ENCODE peak calls at places on chromosomes 7 and 10, in six cellular contexts. One of them, this sample, is unnamed.

GRCh38 chr7:23680417-23681405 is 712 bp downstream of the FAM221A start:
- DNase-seq in CD8-positive, alpha-beta T cell: peak
- DNase-seq in cardiac muscle cell: peak
- DNase-seq in fibroblast of lung: peak
- DNase-seq in mammary epithelial cell: peak
- DNase-seq in lower leg skin: peak
- DNase-seq in this sample: no peak

GRCh38 chr7:20466425-20467125 is 135.9 kb downstream of the ITGB8 start:
- DNase-seq in CD8-positive, alpha-beta T cell: no peak
- DNase-seq in cardiac muscle cell: no peak
- DNase-seq in fibroblast of lung: no peak
- DNase-seq in mammary epithelial cell: no peak
- DNase-seq in lower leg skin: no peak
- DNase-seq in this sample: no peak

GRCh38 chr10:133307776-133308430 is 769 bp downstream of the TUBGCP2 start:
- DNase-seq in CD8-positive, alpha-beta T cell: peak
- DNase-seq in cardiac muscle cell: peak
- DNase-seq in fibroblast of lung: peak
- DNase-seq in mammary epithelial cell: peak
- DNase-seq in lower leg skin: peak
- DNase-seq in this sample: no peak

GRCh38 chr10:69955897-69956832 is 96.5 kb upstream of the MACROH2A2 start:
- DNase-seq in CD8-positive, alpha-beta T cell: no peak
- DNase-seq in cardiac muscle cell: no peak
- DNase-seq in fibroblast of lung: no peak
- DNase-seq in mammary epithelial cell: peak
- DNase-seq in lower leg skin: peak
- DNase-seq in this sample: no peak

GRCh38 chr10:133325392-133325760 is 11.3 kb downstream of the CALY start:
- DNase-seq in CD8-positive, alpha-beta T cell: peak
- DNase-seq in cardiac muscle cell: peak
- DNase-seq in fibroblast of lung: no peak
- DNase-seq in mammary epithelial cell: no peak
- DNase-seq in lower leg skin: no peak
- DNase-seq in this sample: no peak

GRCh38 chr7:50812109-50812508 is 29.4 kb upstream of the GRB10 start:
- DNase-seq in CD8-positive, alpha-beta T cell: no peak
- DNase-seq in cardiac muscle cell: no peak
- DNase-seq in fibroblast of lung: no peak
- DNase-seq in mammary epithelial cell: no peak
- DNase-seq in lower leg skin: no peak
- DNase-seq in this sample: no peak

GRCh38 chr10:120392671-120393079 is 64.4 kb upstream of the PLPP4 start:
- DNase-seq in CD8-positive, alpha-beta T cell: no peak
- DNase-seq in cardiac muscle cell: no peak
- DNase-seq in fibroblast of lung: no peak
- DNase-seq in mammary epithelial cell: no peak
- DNase-seq in lower leg skin: no peak
- DNase-seq in this sample: no peak

GRCh38 chr10:7340179-7340874 is 70.5 kb downstream of the SFMBT2 start:
- DNase-seq in CD8-positive, alpha-beta T cell: no peak
- DNase-seq in cardiac muscle cell: no peak
- DNase-seq in fibroblast of lung: peak
- DNase-seq in mammary epithelial cell: no peak
- DNase-seq in lower leg skin: no peak
- DNase-seq in this sample: no peak

GRCh38 chr10:48511855-48512191 is 93.0 kb downstream of the ARHGAP22 start:
- DNase-seq in CD8-positive, alpha-beta T cell: no peak
- DNase-seq in cardiac muscle cell: no peak
- DNase-seq in fibroblast of lung: no peak
- DNase-seq in mammary epithelial cell: no peak
- DNase-seq in lower leg skin: no peak
- DNase-seq in this sample: no peak

GRCh38 chr10:98168766-98169165 is 34.3 kb downstream of the R3HCC1L start:
- DNase-seq in CD8-positive, alpha-beta T cell: no peak
- DNase-seq in cardiac muscle cell: no peak
- DNase-seq in fibroblast of lung: no peak
- DNase-seq in mammary epithelial cell: no peak
- DNase-seq in lower leg skin: no peak
- DNase-seq in this sample: no peak

GRCh38 chr7:36752026-36752735 is 27.9 kb upstream of the AOAH start:
- DNase-seq in CD8-positive, alpha-beta T cell: no peak
- DNase-seq in cardiac muscle cell: no peak
- DNase-seq in fibroblast of lung: no peak
- DNase-seq in mammary epithelial cell: no peak
- DNase-seq in lower leg skin: no peak
- DNase-seq in this sample: no peak

GRCh38 chr10:110358869-110359629 is 54.3 kb upstream of the SMNDC1 start:
- DNase-seq in CD8-positive, alpha-beta T cell: no peak
- DNase-seq in cardiac muscle cell: peak
- DNase-seq in fibroblast of lung: peak
- DNase-seq in mammary epithelial cell: peak
- DNase-seq in lower leg skin: no peak
- DNase-seq in this sample: no peak

GRCh38 chr7:41437257-41438196 is 265.4 kb downstream of the INHBA start:
- DNase-seq in CD8-positive, alpha-beta T cell: no peak
- DNase-seq in cardiac muscle cell: no peak
- DNase-seq in fibroblast of lung: peak
- DNase-seq in mammary epithelial cell: peak
- DNase-seq in lower leg skin: no peak
- DNase-seq in this sample: no peak

GRCh38 chr7:128939861-128940410 is 2.2 kb downstream of the IRF5 start:
- DNase-seq in CD8-positive, alpha-beta T cell: no peak
- DNase-seq in cardiac muscle cell: no peak
- DNase-seq in fibroblast of lung: no peak
- DNase-seq in mammary epithelial cell: no peak
- DNase-seq in lower leg skin: peak
- DNase-seq in this sample: no peak

GRCh38 chr7:11607676-11608075 is 224.3 kb downstream of the THSD7A start:
- DNase-seq in CD8-positive, alpha-beta T cell: no peak
- DNase-seq in cardiac muscle cell: no peak
- DNase-seq in fibroblast of lung: no peak
- DNase-seq in mammary epithelial cell: no peak
- DNase-seq in lower leg skin: no peak
- DNase-seq in this sample: no peak

GRCh38 chr7:71290382-71290781 is 158.4 kb downstream of the GALNT17 start:
- DNase-seq in CD8-positive, alpha-beta T cell: no peak
- DNase-seq in cardiac muscle cell: peak
- DNase-seq in fibroblast of lung: no peak
- DNase-seq in mammary epithelial cell: no peak
- DNase-seq in lower leg skin: no peak
- DNase-seq in this sample: no peak

GRCh38 chr7:151873402-151873965 is 3.4 kb downstream of the PRKAG2 start:
- DNase-seq in CD8-positive, alpha-beta T cell: no peak
- DNase-seq in cardiac muscle cell: no peak
- DNase-seq in fibroblast of lung: no peak
- DNase-seq in mammary epithelial cell: no peak
- DNase-seq in lower leg skin: no peak
- DNase-seq in this sample: no peak

GRCh38 chr7:133755922-133756321 is 371.2 kb upstream of the LRGUK start:
- DNase-seq in CD8-positive, alpha-beta T cell: no peak
- DNase-seq in cardiac muscle cell: no peak
- DNase-seq in fibroblast of lung: no peak
- DNase-seq in mammary epithelial cell: no peak
- DNase-seq in lower leg skin: no peak
- DNase-seq in this sample: no peak

DNA sequence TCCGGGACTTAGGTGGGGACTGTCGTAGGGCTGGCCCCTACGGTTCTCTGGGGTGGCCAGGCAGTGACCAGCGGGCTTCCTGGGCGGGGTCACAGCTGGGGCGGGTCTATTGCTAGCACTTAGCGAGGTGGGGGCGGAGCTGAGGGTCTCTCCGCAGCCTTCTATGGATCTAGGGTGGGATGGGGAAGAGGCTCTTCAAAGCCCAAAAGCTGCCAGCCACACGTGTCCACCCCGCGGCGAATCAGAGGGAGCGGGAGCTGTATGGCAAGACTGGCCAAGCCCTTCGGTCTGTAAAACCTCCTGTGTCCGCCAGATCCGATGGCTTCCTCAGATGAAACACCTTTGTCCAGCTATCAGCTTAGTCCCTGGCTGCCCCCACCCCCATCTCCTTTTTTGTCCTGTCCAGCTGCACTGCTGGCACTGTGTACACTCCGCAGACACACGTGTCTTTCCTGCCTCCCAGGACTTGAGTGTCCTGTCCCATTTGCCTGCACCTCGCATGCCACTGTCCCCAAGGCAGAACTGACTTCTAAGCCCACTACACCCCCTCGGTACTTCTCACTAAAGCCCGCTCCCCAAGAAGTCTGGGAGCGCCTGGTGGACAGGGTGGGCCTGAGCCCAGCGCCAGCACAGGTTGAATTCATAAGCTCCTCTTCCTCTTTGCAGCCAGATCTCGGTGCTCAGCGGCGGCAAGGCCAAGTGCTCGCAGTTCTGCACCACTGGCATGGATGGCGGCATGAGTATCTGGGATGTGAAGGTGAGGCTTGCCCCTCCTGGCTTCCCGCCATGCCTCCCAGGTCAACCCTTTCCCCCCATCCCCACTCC is 14.8 kb downstream of the PDAP1 start:
- DNase-seq in CD8-positive, alpha-beta T cell: no peak
- DNase-seq in cardiac muscle cell: peak
- DNase-seq in fibroblast of lung: no peak
- DNase-seq in mammary epithelial cell: no peak
- DNase-seq in lower leg skin: peak
- DNase-seq in this sample: no peak
- H3K4me3 ChIP-seq in CD8-positive, alpha-beta T cell: peak
- H3K4me3 ChIP-seq in cardiac muscle cell: peak
- H3K4me3 ChIP-seq in fibroblast of lung: peak
- H3K4me3 ChIP-seq in mammary epithelial cell: peak
- H3K4me3 ChIP-seq in lower leg skin: peak
- H3K4me3 ChIP-seq in this sample: peak

DNA sequence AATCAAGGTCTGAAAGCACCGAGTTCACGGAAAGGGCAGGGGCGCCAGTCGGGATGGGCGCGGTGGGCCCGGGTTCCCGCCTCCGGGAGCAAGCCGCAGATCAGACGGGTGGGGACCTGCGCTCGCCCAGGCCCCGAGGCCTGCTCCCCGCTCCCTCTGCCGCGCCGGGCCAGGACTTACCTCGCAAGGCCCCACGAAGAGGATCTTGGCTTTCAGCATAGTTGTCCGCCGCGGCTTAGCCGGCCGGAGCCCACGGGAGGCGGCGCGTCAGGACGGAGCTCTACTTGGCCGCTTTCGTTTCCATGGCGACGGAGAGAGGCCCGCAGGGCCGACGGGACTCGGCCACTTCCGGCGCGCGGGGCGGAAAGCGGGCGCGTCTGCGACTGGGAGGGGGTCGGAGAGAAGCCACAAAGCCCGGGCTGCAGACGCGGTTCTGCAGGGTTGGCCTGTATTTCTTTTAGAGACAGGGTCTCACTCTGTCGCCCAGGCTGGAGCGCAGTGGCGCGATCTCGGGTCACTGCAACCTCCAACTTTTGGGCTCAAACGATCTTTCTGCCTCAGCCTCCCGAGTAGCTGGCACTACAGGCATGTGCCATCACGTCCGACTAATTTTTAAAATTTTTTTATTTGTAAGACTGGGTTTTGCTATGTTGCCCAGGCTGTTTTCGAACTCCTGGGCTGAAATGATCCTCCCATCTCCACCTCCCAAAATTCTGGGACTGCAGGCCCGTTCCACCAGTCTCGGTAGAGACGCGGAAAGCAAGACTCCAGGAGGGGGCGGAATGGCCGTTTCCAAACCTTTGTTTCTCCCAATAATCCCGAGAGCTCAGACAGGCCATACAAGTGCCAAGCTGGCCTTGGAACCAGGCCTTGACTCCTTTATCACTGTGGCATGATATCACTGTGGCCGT is at the start of gene IFT22:
- DNase-seq in CD8-positive, alpha-beta T cell: peak
- DNase-seq in cardiac muscle cell: peak
- DNase-seq in fibroblast of lung: peak
- DNase-seq in mammary epithelial cell: peak
- DNase-seq in lower leg skin: peak
- DNase-seq in this sample: peak
- TF ChIP-seq CTCF in CD8-positive, alpha-beta T cell: no peak
- TF ChIP-seq CTCF in cardiac muscle cell: peak
- TF ChIP-seq CTCF in fibroblast of lung: peak
- TF ChIP-seq CTCF in mammary epithelial cell: peak
- TF ChIP-seq CTCF in lower leg skin: no peak
- TF ChIP-seq CTCF in this sample: peak

GRCh38 chr10:24952701-24953349 is 419 bp upstream of the PRTFDC1 start:
- DNase-seq in CD8-positive, alpha-beta T cell: peak
- DNase-seq in cardiac muscle cell: peak
- DNase-seq in fibroblast of lung: peak
- DNase-seq in mammary epithelial cell: no peak
- DNase-seq in lower leg skin: peak
- DNase-seq in this sample: no peak

GRCh38 chr10:24952146-24952700 is at the start of gene PRTFDC1:
- DNase-seq in CD8-positive, alpha-beta T cell: peak
- DNase-seq in cardiac muscle cell: no peak
- DNase-seq in fibroblast of lung: peak
- DNase-seq in mammary epithelial cell: no peak
- DNase-seq in lower leg skin: peak
- DNase-seq in this sample: no peak

GRCh38 chr10:24950439-24950838 is 2.0 kb downstream of the PRTFDC1 start:
- DNase-seq in CD8-positive, alpha-beta T cell: no peak
- DNase-seq in cardiac muscle cell: no peak
- DNase-seq in fibroblast of lung: no peak
- DNase-seq in mammary epithelial cell: no peak
- DNase-seq in lower leg skin: no peak
- DNase-seq in this sample: no peak

GRCh38 chr10:24949616-24950015 is 2.8 kb downstream of the PRTFDC1 start:
- DNase-seq in CD8-positive, alpha-beta T cell: no peak
- DNase-seq in cardiac muscle cell: no peak
- DNase-seq in fibroblast of lung: no peak
- DNase-seq in mammary epithelial cell: no peak
- DNase-seq in lower leg skin: no peak
- DNase-seq in this sample: no peak

GRCh38 chr10:24951201-24952145 is 933 bp downstream of the PRTFDC1 start:
- DNase-seq in CD8-positive, alpha-beta T cell: peak
- DNase-seq in cardiac muscle cell: peak
- DNase-seq in fibroblast of lung: peak
- DNase-seq in mammary epithelial cell: no peak
- DNase-seq in lower leg skin: no peak
- DNase-seq in this sample: no peak
- H3K4me3 ChIP-seq in CD8-positive, alpha-beta T cell: peak
- H3K4me3 ChIP-seq in cardiac muscle cell: peak
- H3K4me3 ChIP-seq in fibroblast of lung: peak
- H3K4me3 ChIP-seq in mammary epithelial cell: no peak
- H3K4me3 ChIP-seq in lower leg skin: no peak
- H3K4me3 ChIP-seq in this sample: peak

DNA sequence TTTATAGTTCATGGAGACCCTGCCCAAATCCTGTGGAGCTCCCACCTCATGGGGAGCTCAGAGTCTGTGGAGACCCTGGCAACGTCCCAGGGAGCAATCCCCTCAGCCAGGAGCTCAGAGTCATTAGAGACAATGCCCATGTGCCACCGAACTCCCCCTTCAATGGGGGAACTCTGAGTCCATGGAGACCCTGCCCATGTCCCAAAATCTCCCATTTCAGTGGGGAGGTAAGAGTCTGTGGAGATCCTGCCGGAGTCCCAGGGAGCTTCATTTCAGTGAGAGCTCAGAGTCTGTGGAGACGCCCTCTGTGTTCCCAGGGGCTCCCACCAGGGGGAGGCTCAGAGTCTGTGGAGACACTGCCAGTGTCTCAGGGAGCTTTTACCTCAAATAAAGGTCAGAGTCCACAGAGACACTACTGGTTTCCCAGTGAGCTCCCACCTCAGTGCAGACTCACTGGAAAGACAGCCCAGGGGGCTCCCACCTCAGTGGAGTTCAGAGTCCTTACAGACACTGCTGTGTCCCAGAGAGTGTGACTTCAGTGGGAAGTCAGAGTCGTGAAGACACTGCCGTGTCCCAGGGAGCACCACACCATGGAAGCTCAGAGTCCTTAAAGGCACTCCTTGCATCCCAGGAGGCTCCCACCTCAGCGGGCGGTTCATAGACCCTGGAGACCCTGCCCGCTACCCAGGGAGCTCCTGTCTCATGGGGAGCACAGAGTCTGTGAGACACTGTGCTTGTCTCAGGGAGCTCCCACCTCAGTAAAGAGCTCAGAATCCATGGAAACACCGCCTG is 5.0 kb downstream of the MYO1G start:
- DNase-seq in CD8-positive, alpha-beta T cell: peak
- DNase-seq in cardiac muscle cell: no peak
- DNase-seq in fibroblast of lung: no peak
- DNase-seq in mammary epithelial cell: no peak
- DNase-seq in lower leg skin: no peak
- DNase-seq in this sample: no peak
- TF ChIP-seq CTCF in CD8-positive, alpha-beta T cell: peak
- TF ChIP-seq CTCF in cardiac muscle cell: peak
- TF ChIP-seq CTCF in fibroblast of lung: peak
- TF ChIP-seq CTCF in mammary epithelial cell: peak
- TF ChIP-seq CTCF in lower leg skin: no peak
- TF ChIP-seq CTCF in this sample: peak